ENCODE peak calls at places on chromosomes 7 and 10, in five cellular contexts. B is cardiac muscle cell, F is hepatocyte, A is body of pancreas, S is esophagus muscularis mucosa. Z is an unnamed sample.

GRCh38 chr7:38728145-38728544 is 97.0 kb upstream of the AMPH start:
- DNase-seq in B (no peak), S (no peak), A (no peak), F (no peak), Z (no peak)

GRCh38 chr7:46072722-46073121 is 151.7 kb upstream of the IGFBP3 start:
- DNase-seq in S (no peak), B (no peak), A (no peak), F (no peak), Z (no peak)

GRCh38 chr10:123621492-123621891 is 44.7 kb upstream of the GPR26 start:
- DNase-seq in A (no peak), F (no peak), B (no peak), S (peak; percentile 64), Z (no peak)

GRCh38 chr10:124646483-124647352 is 97.5 kb downstream of the FAM53B start:
- DNase-seq in F (peak; percentile 80), A (peak; percentile 75), B (no peak), S (no peak), Z (peak; percentile 79)

GRCh38 chr10:75487087-75487784 is 55.8 kb downstream of the LRMDA start:
- DNase-seq in S (no peak), F (no peak), B (no peak), A (no peak), Z (no peak)

GRCh38 chr10:99964791-99965190 is 45.0 kb downstream of the DNMBP start:
- DNase-seq in F (no peak), B (no peak), A (no peak), S (no peak), Z (no peak)

GRCh38 chr10:43196981-43197833 is 59.0 kb downstream of the CSGALNACT2 start:
- DNase-seq in B (no peak), A (no peak), S (no peak), F (no peak), Z (peak; percentile 27)

GRCh38 chr7:86926732-86927131 is 132.7 kb downstream of the ELAPOR2 start:
- DNase-seq in S (no peak), A (peak; percentile 26), F (peak; percentile 71), B (peak; percentile 69), Z (no peak)

GRCh38 chr7:92053312-92053711 is 81.0 kb downstream of the CYP51A1 start:
- DNase-seq in F (no peak), S (no peak), A (no peak), B (no peak), Z (no peak)

GRCh38 chr10:132962623-132963429 is 20.5 kb upstream of the CFAP46 start:
- DNase-seq in S (no peak), F (no peak), A (no peak), B (no peak), Z (no peak)

GRCh38 chr10:3460420-3461128 is 288.0 kb upstream of the PITRM1 start:
- DNase-seq in F (no peak), S (no peak), A (no peak), B (no peak), Z (no peak)

GRCh38 chr10:3853547-3853989 is 68.6 kb upstream of the KLF6 start:
- DNase-seq in S (no peak), F (peak; percentile 70), A (peak; percentile 67), B (no peak), Z (peak; percentile 73)

GRCh38 chr10:52283174-52283573 is 30.9 kb upstream of the DKK1 start:
- DNase-seq in S (no peak), F (no peak), B (no peak), A (no peak), Z (no peak)

GRCh38 chr10:110547139-110547761 is 20.2 kb upstream of the SMC3 start:
- DNase-seq in A (no peak), B (peak; percentile 67), S (peak; percentile 14), F (peak; percentile 77), Z (no peak)

GRCh38 chr7:94375167-94375566 is 19.5 kb upstream of the COL1A2 start:
- DNase-seq in B (peak; percentile 67), F (peak; percentile 89), A (peak; percentile 48), S (no peak), Z (peak; percentile 39)

GRCh38 chr10:59817806-59818205 is 64.6 kb upstream of the MRLN start:
- DNase-seq in S (no peak), B (no peak), A (peak; percentile 43), F (no peak), Z (no peak)

GRCh38 chr7:100951172-100951571 is 1.8 kb downstream of the MUC3A start:
- DNase-seq in A (no peak), B (peak; percentile 22), S (no peak), F (no peak), Z (no peak)

GRCh38 chr7:64614812-64615211 is 51.1 kb upstream of the ZNF107 start:
- DNase-seq in B (no peak), S (no peak), A (no peak), F (no peak), Z (no peak)

GRCh38 chr10:47040041-47040491 is 128.8 kb downstream of the PTPN20 start:
- DNase-seq in F (no peak), S (no peak), A (no peak), B (no peak), Z (no peak)

GRCh38 chr7:161786-162185 is 30.6 kb upstream of the FAM20C start:
- DNase-seq in S (no peak), F (no peak), B (no peak), A (no peak), Z (no peak)

GRCh38 chr10:4136121-4136520 is 351.1 kb upstream of the KLF6 start:
- DNase-seq in S (no peak), B (no peak), A (no peak), F (no peak), Z (no peak)

GRCh38 chr10:45379303-45379726 is 5.3 kb downstream of the ALOX5 start:
- DNase-seq in F (no peak), B (no peak), S (no peak), A (peak; percentile 50), Z (no peak)

GRCh38 chr10:127046975-127047877 is 142.0 kb downstream of the DOCK1 start:
- DNase-seq in A (no peak), B (no peak), F (no peak), S (no peak), Z (no peak)

GRCh38 chr7:81135322-81135721 is 216.5 kb upstream of the SEMA3C start:
- DNase-seq in F (no peak), A (no peak), S (no peak), B (no peak), Z (no peak)

GRCh38 chr7:115216652-115217051 is 294.8 kb downstream of the MDFIC start:
- DNase-seq in A (no peak), S (no peak), F (no peak), B (peak; percentile 8), Z (no peak)

GRCh38 chr7:112132123-112132694 is 74.0 kb downstream of the DOCK4 start:
- DNase-seq in B (no peak), S (no peak), F (no peak), A (no peak), Z (no peak)
- H3K9me3 ChIP-seq in B (no peaks in the 10 kb centered on the region), S (no peaks in the 10 kb centered on the region), F (no peaks in the 10 kb centered on the region), A (no peaks in the 10 kb centered on the region), Z (no peaks in the 10 kb centered on the region)

GRCh38 chr10:121461307-121461706 is 136.9 kb downstream of the FGFR2 start:
- DNase-seq in F (no peak), S (no peak), A (no peak), B (no peak), Z (no peak)

GRCh38 chr10:121459765-121460453 is 138.3 kb downstream of the FGFR2 start:
- DNase-seq in B (no peak), F (no peak), S (no peak), A (no peak), Z (no peak)

GRCh38 chr10:121462955-121463354 is 135.3 kb downstream of the FGFR2 start:
- DNase-seq in S (no peak), F (no peak), B (no peak), A (no peak), Z (no peak)

GRCh38 chr10:121459279-121459764 is 138.9 kb downstream of the FGFR2 start:
- DNase-seq in F (no peak), S (no peak), B (no peak), A (no peak), Z (no peak)

DNA sequence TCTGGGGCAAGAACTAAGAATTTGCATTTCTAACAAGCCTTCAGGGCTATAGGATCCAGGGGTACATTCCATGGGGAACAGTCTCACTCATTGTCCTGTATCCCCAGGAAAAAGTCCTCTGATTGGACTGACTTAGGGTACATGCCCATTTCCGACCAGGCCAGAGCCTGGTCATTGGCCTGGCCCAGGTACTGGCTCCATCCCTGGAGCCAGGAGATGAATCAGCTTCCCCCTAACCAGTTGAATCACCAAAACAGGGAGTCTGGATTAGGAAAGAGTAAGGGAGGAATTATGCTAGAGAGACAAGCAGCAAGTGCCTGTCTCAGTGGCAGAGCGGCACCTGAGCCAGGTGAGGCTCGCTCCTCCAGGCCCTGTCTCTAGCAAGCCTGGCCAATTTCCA is 137.5 kb downstream of the FGFR2 start:
- DNase-seq in F (no peak), S (no peak), A (no peak), B (no peak), Z (no peak)
- H3K27ac ChIP-seq in F (no peak overlapping the region), S (peak overlapping the region; percentile 80), A (no peak overlapping the region), B (no peak overlapping the region), Z (no peak overlapping the region)

GRCh38 chr10:130767116-130767730 is 544.3 kb downstream of the TCERG1L start:
- DNase-seq in S (no peak), B (no peak), F (no peak), A (no peak), Z (no peak)

GRCh38 chr10:130764651-130765050 is 546.9 kb downstream of the TCERG1L start:
- DNase-seq in B (no peak), S (no peak), F (no peak), A (no peak), Z (no peak)

GRCh38 chr10:130769146-130770017 is 542.1 kb downstream of the TCERG1L start:
- DNase-seq in S (no peak), A (no peak), F (no peak), B (no peak), Z (no peak)

GRCh38 chr10:130766071-130766470 is 545.5 kb downstream of the TCERG1L start:
- DNase-seq in A (no peak), S (no peak), F (no peak), B (no peak), Z (no peak)

GRCh38 chr10:130766716-130767115 is 544.8 kb downstream of the TCERG1L start:
- DNase-seq in A (no peak), B (no peak), F (no peak), S (no peak), Z (no peak)
- TF ChIP-seq CTCF in A (no peak), B (no peak), F (no peak), S (no peak), Z (no peak)

DNA sequence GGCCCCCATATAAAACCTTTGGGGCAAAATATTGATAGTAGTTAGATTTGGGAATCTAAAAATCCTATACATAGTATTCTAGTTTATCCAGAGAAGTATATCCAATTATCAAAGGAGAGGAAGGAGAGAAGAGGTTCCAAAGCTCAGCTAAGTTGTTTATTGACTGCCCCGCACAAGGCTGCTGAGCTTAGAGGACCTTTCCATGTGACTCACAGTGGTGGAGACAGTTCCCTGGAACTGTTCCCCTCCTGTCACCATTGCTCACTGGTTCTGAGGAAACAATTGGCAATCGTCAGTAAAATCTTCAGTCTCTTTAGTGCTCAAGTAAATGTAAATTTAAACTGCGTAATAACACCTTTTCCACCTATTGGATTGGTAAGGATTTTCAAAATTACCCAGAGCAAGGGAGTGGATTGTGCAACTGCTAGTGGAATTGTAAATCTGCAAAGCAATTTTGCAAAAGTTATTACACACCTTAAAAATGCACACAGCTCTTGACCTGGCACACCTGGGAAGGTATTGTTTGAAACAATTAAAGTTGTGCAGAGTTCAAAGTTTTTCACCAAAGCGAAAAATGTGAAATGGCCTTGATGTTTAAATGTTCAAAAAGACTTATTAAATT is 63.1 kb downstream of the EEPD1 start:
- DNase-seq in B (no peak), F (peak; percentile 30), S (no peak), A (peak; percentile 41), Z (no peak)
- H3K9me3 ChIP-seq in B (no peaks in the 10 kb centered on the region), F (no peaks in the 10 kb centered on the region), S (no peaks in the 10 kb centered on the region), A (no peaks in the 10 kb centered on the region), Z (no peaks in the 10 kb centered on the region)